ENCODE peak calls at places on chromosomes 13 and 19, in four cellular contexts. I, W, F and D are unnamed samples.

GRCh38 chr19:55062735-55063491 is at the start of gene RDH13:
- DNase-seq in I (peak; percentile 86), W (peak; percentile 97), F (peak; percentile 97), D (peak; percentile 99)

GRCh38 chr13:27349458-27349857 is 75.0 kb upstream of the GTF3A start:
- DNase-seq in I (peak; percentile 32), W (peak; percentile 51), F (no peak), D (no peak)

GRCh38 chr19:49812452-49812996 is 568 bp downstream of the FUZ start:
- DNase-seq in I (no peak), W (no peak), F (no peak), D (no peak)

GRCh38 chr13:72399351-72399750 is 328.1 kb downstream of the MZT1 start:
- DNase-seq in I (no peak), W (no peak), F (no peak), D (no peak)

GRCh38 chr13:104571161-104571889 is 1505.1 kb upstream of the SLC10A2 start:
- DNase-seq in I (peak; percentile 41), W (peak; percentile 48), F (peak; percentile 37), D (no peak)

GRCh38 chr13:83667606-83668005 is 214.7 kb downstream of the SLITRK1 start:
- DNase-seq in I (no peak), W (peak; percentile 27), F (no peak), D (no peak)

GRCh38 chr19:10010247-10010691 is at the start of gene COL5A3:
- DNase-seq in I (no peak), W (peak; percentile 41), F (no peak), D (peak; percentile 70)

GRCh38 chr19:14450168-14450874 is 17.2 kb downstream of the PKN1 start:
- DNase-seq in I (no peak), W (peak; percentile 78), F (no peak), D (peak; percentile 77)

GRCh38 chr19:33938821-33939220 is 142.2 kb downstream of the KCTD15 start:
- DNase-seq in I (no peak), W (no peak), F (no peak), D (peak; percentile 78)

GRCh38 chr19:7692417-7693088 is 9.4 kb downstream of the FCER2 start:
- DNase-seq in I (no peak), W (no peak), F (no peak), D (no peak)

GRCh38 chr19:42246869-42247630 is 4.6 kb upstream of the GSK3A start:
- DNase-seq in I (no peak), W (no peak), F (no peak), D (no peak)

GRCh38 chr13:100306042-100306441 is 217.1 kb downstream of the PCCA start:
- DNase-seq in I (no peak), W (peak; percentile 26), F (no peak), D (no peak)

GRCh38 chr19:45478454-45479238 is 10.8 kb downstream of the FOSB start:
- DNase-seq in I (peak; percentile 86), W (peak; percentile 95), F (peak; percentile 94), D (peak; percentile 88)

GRCh38 chr13:111429064-111429558 is 108.7 kb downstream of the TEX29 start:
- DNase-seq in I (no peak), W (peak; percentile 56), F (no peak), D (no peak)

GRCh38 chr13:112842931-112843391 is 126.1 kb upstream of the MCF2L start:
- DNase-seq in I (no peak), W (no peak), F (peak; percentile 64), D (no peak)

GRCh38 chr19:10289836-10290438 is at the start of gene ICAM5:
- DNase-seq in I (no peak), W (peak; percentile 75), F (peak; percentile 77), D (no peak)

GRCh38 chr13:25446261-25446660 is 74.5 kb downstream of the ATP8A2 start:
- DNase-seq in I (no peak), W (no peak), F (no peak), D (no peak)

GRCh38 chr13:59447846-59448620 is 715.7 kb downstream of the DIAPH3 start:
- DNase-seq in I (peak; percentile 43), W (no peak), F (no peak), D (no peak)

GRCh38 chr19:47503130-47503822 is 11.6 kb downstream of the NAPA start:
- DNase-seq in I (no peak), W (no peak), F (no peak), D (no peak)

GRCh38 chr13:62418872-62419271 is 1003.2 kb upstream of the PCDH20 start:
- DNase-seq in I (no peak), W (peak; percentile 4), F (no peak), D (no peak)

GRCh38 chr13:37479901-37480300 is 118.7 kb downstream of the POSTN start:
- DNase-seq in I (no peak), W (no peak), F (no peak), D (no peak)

GRCh38 chr13:28077231-28077630 is 23.1 kb downstream of the FLT3 start:
- DNase-seq in I (no peak), W (no peak), F (no peak), D (no peak)

GRCh38 chr19:11191934-11192333 is 5.4 kb downstream of the KANK2 start:
- DNase-seq in I (no peak), W (no peak), F (no peak), D (no peak)

GRCh38 chr19:50720921-50721291 is 1.3 kb upstream of the SHANK1 start:
- DNase-seq in I (no peak), W (peak; percentile 61), F (no peak), D (no peak)

GRCh38 chr13:95288899-95289500 is 12.3 kb downstream of the ABCC4 start:
- DNase-seq in I (no peak), W (no peak), F (no peak), D (no peak)

GRCh38 chr19:21934593-21934992 is 76.2 kb downstream of the ZNF208 start:
- DNase-seq in I (no peak), W (no peak), F (no peak), D (no peak)

GRCh38 chr19:5823579-5824281 is 15.8 kb downstream of the FUT6 start:
- DNase-seq in I (no peak), W (no peak), F (no peak), D (peak; percentile 77)

GRCh38 chr19:33798701-33799111 is 2.0 kb downstream of the KCTD15 start:
- DNase-seq in I (no peak), W (no peak), F (no peak), D (no peak)

GRCh38 chr13:22592515-22592914 is 588.3 kb upstream of the SGCG start:
- DNase-seq in I (no peak), W (no peak), F (no peak), D (no peak)

GRCh38 chr13:30920162-30920561 is 12.3 kb upstream of the TEX26 start:
- DNase-seq in I (no peak), W (no peak), F (no peak), D (no peak)

GRCh38 chr13:45781553-45782326 is 69.8 kb downstream of the SIAH3 start:
- DNase-seq in I (no peak), W (peak; percentile 89), F (no peak), D (no peak)

GRCh38 chr19:32336259-32337111 is 8.9 kb upstream of the ZNF507 start:
- DNase-seq in I (no peak), W (peak; percentile 17), F (no peak), D (no peak)

GRCh38 chr13:111202745-111203144 is 87.6 kb downstream of the ARHGEF7 start:
- DNase-seq in I (no peak), W (peak; percentile 92), F (no peak), D (no peak)

GRCh38 chr13:35210234-35210633 is 266.3 kb downstream of the MAB21L1 start:
- DNase-seq in I (no peak), W (no peak), F (no peak), D (no peak)

GRCh38 chr19:8569066-8569761 is 8.0 kb downstream of the MYO1F start:
- DNase-seq in I (peak; percentile 90), W (no peak), F (peak; percentile 89), D (no peak)

DNA sequence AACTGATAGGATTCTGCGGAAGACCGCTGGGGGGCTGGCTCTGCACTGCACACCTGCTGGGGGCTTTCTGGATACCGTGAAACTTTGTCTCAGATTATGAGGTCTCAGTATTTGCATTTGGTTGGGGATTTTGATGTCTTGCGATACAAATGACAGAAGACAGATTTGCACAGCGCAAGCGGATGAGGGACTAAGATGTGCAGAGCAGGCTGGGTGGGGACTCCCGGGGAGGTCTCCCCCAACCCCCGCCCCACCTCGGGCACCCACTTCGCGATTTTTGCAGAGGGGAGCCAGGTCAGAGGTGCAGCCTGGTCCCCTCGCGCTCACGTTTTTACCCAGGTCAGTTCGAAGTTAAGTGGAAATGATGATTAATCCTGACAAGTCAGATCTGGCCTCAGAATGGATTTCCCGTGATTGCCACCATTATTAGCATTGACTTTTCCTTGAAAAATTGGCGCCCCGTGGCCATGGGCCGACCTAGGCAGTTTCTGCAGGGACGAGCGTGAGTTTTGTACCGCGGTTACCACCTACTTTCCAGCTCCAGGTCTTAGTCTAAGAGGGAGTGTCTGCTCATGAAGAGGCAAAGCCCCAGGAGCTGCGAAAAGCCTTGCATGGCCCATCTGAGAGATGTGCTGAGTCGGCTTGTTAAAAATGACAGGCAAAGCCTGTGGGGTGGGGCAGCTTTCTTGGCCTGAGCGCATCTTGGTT is 1.3 kb upstream of the GJB2 start:
- DNase-seq in I (no peak), W (no peak), F (no peak), D (no peak)
- H3K27me3 ChIP-seq in I (peaks cover 53% of the 10 kb centered on the region), W (peaks cover 69% of the 10 kb centered on the region), F (peaks cover 48% of the 10 kb centered on the region), D (peaks cover 60% of the 10 kb centered on the region)

GRCh38 chr19:18860725-18861124 is 29.0 kb downstream of the UPF1 start:
- DNase-seq in I (no peak), W (no peak), F (peak; percentile 73), D (peak; percentile 63)
- H3K27ac ChIP-seq in I (no peak overlapping the region), W (no peak overlapping the region), F (peak overlapping the region; percentile 39), D (no peak overlapping the region)

DNA sequence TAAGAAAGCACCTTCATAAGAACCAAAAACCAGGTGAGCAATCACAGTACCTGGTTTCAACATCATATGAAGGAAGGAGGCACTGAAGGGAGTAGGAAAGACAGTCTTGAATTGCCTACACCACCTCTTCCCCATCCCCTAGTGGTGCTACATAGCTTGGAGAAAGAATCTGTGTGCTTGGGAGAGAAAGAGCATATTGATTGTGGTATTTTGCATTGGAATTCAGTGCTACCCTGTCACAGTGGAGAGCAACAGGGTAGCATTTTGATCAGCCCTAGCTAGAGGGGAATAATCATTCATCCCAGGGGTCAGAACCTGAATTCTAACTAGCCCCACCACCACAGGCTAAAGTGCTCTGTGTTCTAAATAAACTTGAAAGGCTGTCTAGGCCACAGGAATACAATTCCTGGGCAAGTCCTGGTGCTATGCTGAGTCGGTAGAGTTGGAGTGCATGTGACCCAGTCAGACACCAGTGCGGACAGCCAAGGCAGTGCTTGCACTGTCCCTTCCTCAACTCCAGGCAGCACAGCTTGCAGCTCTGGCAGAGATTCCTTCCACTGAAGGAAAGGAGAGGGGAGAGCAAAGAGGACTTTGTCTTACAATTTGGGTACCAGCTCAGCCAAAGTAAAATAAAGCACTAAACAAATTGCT is 158.8 kb downstream of the VWA8 start:
- DNase-seq in I (no peak), W (no peak), F (no peak), D (no peak)
- H3K4me3 ChIP-seq in I (no peak overlapping the region), W (no peak overlapping the region), F (no peak overlapping the region), D (no peak overlapping the region)

GRCh38 chr19:19071897-19072296 is 8.1 kb downstream of the SLC25A42 start:
- DNase-seq in I (no peak), W (no peak), F (no peak), D (no peak)
- H3K27me3 ChIP-seq in I (no peaks in the 10 kb centered on the region), W (no peaks in the 10 kb centered on the region), F (no peaks in the 10 kb centered on the region), D (no peaks in the 10 kb centered on the region)

GRCh38 chr19:39193785-39194184 is 3.0 kb upstream of the NCCRP1 start:
- DNase-seq in I (no peak), W (no peak), F (no peak), D (no peak)
- H3K27ac ChIP-seq in I (no peak overlapping the region), W (no peak overlapping the region), F (no peak overlapping the region), D (no peak overlapping the region)